ENCODE peak calls at places on chromosomes 1 and 21, in seven cellular contexts. L is iPS DF 6.9; A is small intestine; H is mesenchymal stem cell; S is tibial artery; I is CD4-positive, alpha-beta memory T cell; E is IMR-90. J is an unnamed sample.

GRCh38 chr1:30381266-30381665 is 342.1 kb downstream of the MATN1 start:
- DNase-seq in L (no peak), A (no peak), H (no peak), S (no peak), I (no peak), E (no peak), J (no peak)

GRCh38 chr1:172449012-172449584 is 5.2 kb upstream of the PIGC start:
- DNase-seq in L (no peak), A (peak; percentile 83), H (no peak), S (no peak), I (no peak), E (no peak), J (no peak)

GRCh38 chr1:160192234-160192633 is 1.9 kb downstream of the CASQ1 start:
- DNase-seq in L (no peak), A (no peak), H (no peak), S (no peak), I (no peak), E (no peak), J (no peak)

GRCh38 chr1:110214454-110215404 is 4.6 kb downstream of the KCNC4 start:
- DNase-seq in L (no peak), A (peak; percentile 7), H (no peak), S (no peak), I (no peak), E (peak; percentile 9), J (no peak)

GRCh38 chr1:174990382-174990999 is 9.3 kb upstream of the CACYBP start:
- DNase-seq in L (no peak), A (peak; percentile 89), H (peak; percentile 51), S (no peak), I (peak; percentile 35), E (peak; percentile 61), J (no peak)

GRCh38 chr1:71080178-71080781 is 555 bp downstream of the ZRANB2 start:
- DNase-seq in L (no peak), A (peak; percentile 45), H (peak; percentile 22), S (no peak), I (peak; percentile 7), E (peak; percentile 7), J (no peak)

GRCh38 chr1:234539666-234540403 is 60.9 kb upstream of the TARBP1 start:
- DNase-seq in L (no peak), A (no peak), H (no peak), S (no peak), I (no peak), E (no peak), J (no peak)

GRCh38 chr1:209029737-209030136 is 553.8 kb upstream of the CAMK1G start:
- DNase-seq in L (no peak), A (peak; percentile 11), H (no peak), S (no peak), I (no peak), E (no peak), J (no peak)

GRCh38 chr1:24805534-24806301 is 60.5 kb downstream of the CLIC4 start:
- DNase-seq in L (no peak), A (no peak), H (peak; percentile 86), S (peak; percentile 48), I (no peak), E (peak; percentile 89), J (no peak)

GRCh38 chr1:92662048-92662447 is 122.9 kb downstream of the EVI5 start:
- DNase-seq in L (no peak), A (no peak), H (no peak), S (no peak), I (no peak), E (no peak), J (no peak)

GRCh38 chr21:31282095-31282709 is 61.9 kb downstream of the TIAM1 start:
- DNase-seq in L (no peak), A (peak; percentile 37), H (peak; percentile 94), S (no peak), I (no peak), E (peak; percentile 96), J (no peak)

GRCh38 chr1:2202843-2203601 is 8.4 kb upstream of the FAAP20 start:
- DNase-seq in L (no peak), A (no peak), H (no peak), S (no peak), I (no peak), E (no peak), J (no peak)

GRCh38 chr1:102978874-102979273 is 129.4 kb downstream of the COL11A1 start:
- DNase-seq in L (no peak), A (no peak), H (no peak), S (no peak), I (no peak), E (no peak), J (no peak)

GRCh38 chr1:109056064-109056463 is 14.2 kb upstream of the WDR47 start:
- DNase-seq in L (no peak), A (no peak), H (no peak), S (no peak), I (no peak), E (no peak), J (no peak)

GRCh38 chr1:50841791-50842387 is 118.2 kb downstream of the FAF1 start:
- DNase-seq in L (no peak), A (peak; percentile 6), H (peak; percentile 53), S (no peak), I (no peak), E (peak; percentile 62), J (no peak)

GRCh38 chr1:92029241-92029922 is 403 bp upstream of the EPHX4 start:
- DNase-seq in L (no peak), A (no peak), H (peak; percentile 2), S (no peak), I (peak; percentile 11), E (peak; percentile 4), J (no peak)

GRCh38 chr1:119340861-119341261 is 27.7 kb upstream of the HAO2 start:
- DNase-seq in L (peak; percentile 73), A (no peak), H (no peak), S (no peak), I (no peak), E (no peak), J (no peak)

GRCh38 chr1:169106921-169107672 is 607 bp downstream of the ATP1B1 start:
- DNase-seq in L (no peak), A (no peak), H (peak; percentile 64), S (no peak), I (no peak), E (peak; percentile 39), J (no peak)

GRCh38 chr1:24970399-24970753 is 40.3 kb upstream of the RUNX3 start:
- DNase-seq in L (no peak), A (no peak), H (peak; percentile 74), S (no peak), I (no peak), E (peak; percentile 75), J (no peak)

GRCh38 chr1:33097137-33097611 is 16.2 kb downstream of the AZIN2 start:
- DNase-seq in L (no peak), A (no peak), H (no peak), S (no peak), I (no peak), E (peak; percentile 65), J (no peak)

GRCh38 chr1:3072948-3073519 is 4.0 kb downstream of the PRDM16 start:
- DNase-seq in L (no peak), A (peak; percentile 42), H (no peak), S (no peak), I (no peak), E (no peak), J (no peak)

GRCh38 chr1:25028910-25029599 is 99.0 kb upstream of the RUNX3 start:
- DNase-seq in L (no peak), A (no peak), H (no peak), S (no peak), I (no peak), E (no peak), J (no peak)

GRCh38 chr21:35748683-35749314 is 311.5 kb downstream of the SETD4 start:
- DNase-seq in L (no peak), A (no peak), H (no peak), S (no peak), I (no peak), E (no peak), J (no peak)

GRCh38 chr1:165543651-165544452 is at the start of gene LRRC52:
- DNase-seq in L (peak; percentile 13), A (peak; percentile 23), H (no peak), S (no peak), I (no peak), E (no peak), J (no peak)

GRCh38 chr1:17873007-17873675 is 118.0 kb downstream of the ACTL8 start:
- DNase-seq in L (no peak), A (no peak), H (no peak), S (no peak), I (no peak), E (no peak), J (no peak)

GRCh38 chr1:115182012-115182715 is 92.9 kb upstream of the TSPAN2 start:
- DNase-seq in L (no peak), A (no peak), H (peak; percentile 23), S (no peak), I (no peak), E (no peak), J (no peak)

GRCh38 chr1:66346057-66346795 is 187.7 kb upstream of the SGIP1 start:
- DNase-seq in L (no peak), A (no peak), H (no peak), S (no peak), I (no peak), E (no peak), J (no peak)
- H3K4me3 ChIP-seq in L (no peak overlapping the region), A (no peak overlapping the region), H (no peak overlapping the region), S (no peak overlapping the region), I (no peak overlapping the region), E (no peak overlapping the region), J (no peak overlapping the region)

DNA sequence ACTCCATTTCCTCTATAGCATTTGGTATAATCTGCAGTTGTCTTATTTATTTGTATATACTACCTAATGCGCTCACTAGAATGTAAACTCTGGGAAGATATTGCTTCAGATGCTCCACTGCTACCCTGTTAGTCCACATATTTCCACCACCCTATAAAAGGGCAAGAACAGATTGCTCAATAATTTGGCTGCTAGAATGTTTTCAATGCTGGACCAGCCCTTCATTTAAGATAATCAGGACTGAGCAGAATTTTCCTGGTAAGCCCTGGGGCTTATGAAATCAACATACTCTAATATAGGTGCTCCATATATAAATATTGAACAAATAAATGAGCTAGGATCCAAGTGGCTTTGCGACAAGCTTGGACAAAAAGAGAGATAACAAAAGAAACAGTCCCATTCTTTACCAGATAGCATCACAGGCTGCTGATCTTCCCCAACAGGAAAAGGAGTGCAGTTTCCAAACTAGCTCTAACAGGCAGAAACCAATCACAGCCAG is 8.4 kb downstream of the BCAR3 start:
- DNase-seq in L (no peak), A (peak; percentile 36), H (peak; percentile 55), S (no peak), I (no peak), E (peak; percentile 30), J (no peak)
- H3K4me1 ChIP-seq in L (no peaks in the 10 kb centered on the region), A (peaks cover 14% of the 10 kb centered on the region), H (peaks cover 30% of the 10 kb centered on the region), S (peaks cover 33% of the 10 kb centered on the region), I (no peaks in the 10 kb centered on the region), E (peaks cover 48% of the 10 kb centered on the region), J (no peaks in the 10 kb centered on the region)

DNA sequence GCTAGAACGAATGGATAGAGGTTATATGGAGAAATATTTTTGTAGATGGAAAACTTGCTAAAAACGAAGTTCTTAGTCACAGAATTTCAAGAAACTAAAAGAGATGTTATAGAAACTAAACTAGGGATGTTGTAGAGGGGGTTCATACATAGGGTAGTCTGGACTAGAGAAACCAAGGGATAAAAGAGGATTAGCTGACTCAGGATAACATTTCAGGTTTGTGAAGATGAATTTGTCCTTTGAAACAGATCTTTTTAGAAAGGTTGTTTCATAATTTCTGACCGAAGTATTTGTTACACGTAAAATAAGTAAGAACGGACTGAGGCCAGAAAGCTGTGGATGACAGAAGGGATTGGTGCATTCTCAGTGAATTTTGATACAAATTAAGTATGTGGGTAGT is 13.6 kb downstream of the YTHDF2 start:
- DNase-seq in L (no peak), A (no peak), H (no peak), S (no peak), I (no peak), E (no peak), J (no peak)
- H3K4me3 ChIP-seq in L (no peak overlapping the region), A (no peak overlapping the region), H (no peak overlapping the region), S (no peak overlapping the region), I (no peak overlapping the region), E (no peak overlapping the region), J (no peak overlapping the region)

GRCh38 chr1:229431270-229432115 is 2.4 kb downstream of the ACTA1 start:
- DNase-seq in L (no peak), A (no peak), H (no peak), S (no peak), I (no peak), E (no peak), J (no peak)
- H3K4me1 ChIP-seq in L (peaks cover 9% of the 10 kb centered on the region), A (no peaks in the 10 kb centered on the region), H (peaks cover 23% of the 10 kb centered on the region), S (peaks cover 37% of the 10 kb centered on the region), I (peaks cover 22% of the 10 kb centered on the region), E (no peaks in the 10 kb centered on the region), J (peaks cover 26% of the 10 kb centered on the region)